ENCODE peak calls at places on chromosome 11, in five cellular contexts. J is Peyer's patch, W is RWPE1, K is PC-3, G is B cell. B is an unnamed sample.

GRCh38 chr11:35112056-35112845 is 26.7 kb upstream of the CD44 start:
- DNase-seq in G (no peak), K (peak; percentile 53), W (peak; percentile 19), J (no peak), B (no peak)

GRCh38 chr11:64839887-64840782 is 4.3 kb downstream of the CDC42BPG start:
- DNase-seq in W (no peak), J (no peak), G (no peak), K (no peak), B (no peak)

GRCh38 chr11:27997344-27997743 is 110.6 kb downstream of the KIF18A start:
- DNase-seq in G (no peak), J (no peak), K (no peak), W (no peak), B (no peak)

GRCh38 chr11:22703040-22703439 is 36.6 kb downstream of the GAS2 start:
- DNase-seq in W (peak; percentile 59), K (peak; percentile 76), G (no peak), J (no peak), B (no peak)

GRCh38 chr11:44008698-44009097 is 39.1 kb upstream of the ACCSL start:
- DNase-seq in G (no peak), J (peak; percentile 26), W (no peak), K (no peak), B (no peak)

GRCh38 chr11:64138413-64138812 is 27.5 kb downstream of the MACROD1 start:
- DNase-seq in K (no peak), G (no peak), W (no peak), J (no peak), B (no peak)

GRCh38 chr11:41579546-41579945 is 120.1 kb upstream of the LRRC4C start:
- DNase-seq in W (peak; percentile 3), G (no peak), K (no peak), J (no peak), B (no peak)

GRCh38 chr11:69994810-69995209 is 83.3 kb upstream of the ANO1 start:
- DNase-seq in K (no peak), J (no peak), W (no peak), G (no peak), B (no peak)

GRCh38 chr11:64800633-64801464 is 2.2 kb downstream of the MAP4K2 start:
- DNase-seq in G (peak; percentile 55), W (no peak), K (no peak), J (no peak), B (no peak)

GRCh38 chr11:79697905-79698304 is 257.1 kb upstream of the TENM4 start:
- DNase-seq in K (no peak), W (no peak), G (no peak), J (no peak), B (no peak)

GRCh38 chr11:22466809-22467208 is 128.6 kb downstream of the SLC17A6 start:
- DNase-seq in W (peak; percentile 95), G (no peak), J (no peak), K (peak; percentile 73), B (no peak)

GRCh38 chr11:69657911-69658605 is 17.1 kb downstream of the LTO1 start:
- DNase-seq in W (no peak), K (no peak), G (no peak), J (no peak), B (no peak)

GRCh38 chr11:107916671-107917241 is 11.5 kb upstream of the RAB39A start:
- DNase-seq in W (no peak), G (peak; percentile 47), J (peak; percentile 55), K (peak; percentile 57), B (peak; percentile 15)

GRCh38 chr11:44773351-44773965 is 46.7 kb downstream of the TSPAN18 start:
- DNase-seq in G (no peak), K (no peak), J (peak; percentile 31), W (no peak), B (no peak)

GRCh38 chr11:121741954-121742361 is 289.2 kb upstream of the SORL1-AS1 start:
- DNase-seq in J (no peak), G (no peak), W (no peak), K (no peak), B (no peak)

GRCh38 chr11:12800032-12800671 is 125.9 kb downstream of the TEAD1 start:
- DNase-seq in G (no peak), W (peak; percentile 80), J (no peak), K (peak; percentile 88), B (no peak)

GRCh38 chr11:3162410-3163240 is 2.5 kb downstream of the OSBPL5 start:
- DNase-seq in K (no peak), G (no peak), J (no peak), W (no peak), B (no peak)

GRCh38 chr11:10900686-10901415 is 43.0 kb upstream of the ZBED5 start:
- DNase-seq in J (no peak), G (no peak), W (peak; percentile 32), K (peak; percentile 64), B (no peak)

GRCh38 chr11:6328321-6328720 is 8.0 kb upstream of the CAVIN3 start:
- DNase-seq in K (no peak), G (no peak), J (no peak), W (no peak), B (no peak)

GRCh38 chr11:83449338-83449913 is 163.3 kb upstream of the CCDC90B start:
- DNase-seq in W (no peak), G (no peak), K (no peak), J (no peak), B (no peak)

GRCh38 chr11:6443269-6444003 is 2.6 kb upstream of the HPX start:
- DNase-seq in W (peak; percentile 46), K (peak; percentile 58), J (peak; percentile 73), G (peak; percentile 70), B (no peak)

GRCh38 chr11:25247336-25247735 is 750.5 kb downstream of the LUZP2 start:
- DNase-seq in J (no peak), W (no peak), K (peak; percentile 51), G (no peak), B (no peak)

GRCh38 chr11:19868871-19869270 is 156.2 kb downstream of the NAV2 start:
- DNase-seq in G (no peak), W (peak; percentile 32), J (no peak), K (no peak), B (no peak)

GRCh38 chr11:27358306-27358705 is 4.7 kb downstream of the CCDC34 start:
- DNase-seq in K (no peak), J (no peak), W (no peak), G (no peak), B (no peak)

GRCh38 chr11:88402192-88402715 is 64.7 kb upstream of the CTSC start:
- DNase-seq in W (no peak), J (no peak), G (no peak), K (peak; percentile 78), B (no peak)

GRCh38 chr11:112795896-112796686 is 165.1 kb upstream of the NCAM1 start:
- DNase-seq in G (no peak), W (no peak), K (no peak), J (no peak), B (no peak)

GRCh38 chr11:72439455-72439854 is 5.1 kb upstream of the CLPB start:
- DNase-seq in W (peak; percentile 40), G (no peak), K (peak; percentile 33), J (no peak), B (no peak)

GRCh38 chr11:72605958-72606357 is 68.3 kb downstream of the PDE2A start:
- DNase-seq in G (no peak), W (no peak), J (no peak), K (no peak), B (no peak)

GRCh38 chr11:17931595-17931994 is 81.3 kb downstream of the SERGEF start:
- DNase-seq in J (no peak), K (no peak), G (no peak), W (no peak), B (no peak)

GRCh38 chr11:72685560-72686480 is 11.6 kb upstream of the PDE2A start:
- DNase-seq in W (no peak), J (no peak), K (no peak), G (no peak), B (no peak)

GRCh38 chr11:17929171-17929570 is 83.7 kb downstream of the SERGEF start:
- DNase-seq in K (no peak), G (no peak), J (no peak), W (no peak), B (no peak)

GRCh38 chr11:68655406-68655805 is 28.9 kb upstream of the GAL start:
- DNase-seq in G (no peak), K (no peak), W (no peak), J (no peak), B (no peak)

GRCh38 chr11:9313648-9314290 is 624 bp downstream of the TMEM41B start:
- DNase-seq in W (peak; percentile 38), G (no peak), J (peak; percentile 53), K (peak; percentile 18), B (no peak)

GRCh38 chr11:13834463-13834862 is 128.1 kb upstream of the SPON1 start:
- DNase-seq in J (no peak), G (no peak), K (peak; percentile 12), W (no peak), B (peak; percentile 12)

GRCh38 chr11:1826552-1827094 is 8.2 kb upstream of the SYT8 start:
- DNase-seq in W (peak; percentile 34), K (peak; percentile 43), J (peak; percentile 41), G (no peak), B (no peak)
- TF ChIP-seq CTCF in W (no peak), K (peak; percentile 51), J (no peak), G (no peak), B (no peak)

GRCh38 chr11:76598426-76598839 is 72.1 kb downstream of the LRRC32 start:
- DNase-seq in W (no peak), K (peak; percentile 59), G (peak; percentile 62), J (peak; percentile 60), B (no peak)
- TF ChIP-seq CTCF in W (no peak), K (peak; percentile 71), G (peak; percentile 70), J (no peak), B (peak; percentile 53)

GRCh38 chr11:123408619-123409455 is 21.2 kb upstream of the GRAMD1B start:
- DNase-seq in W (no peak), J (no peak), G (no peak), K (no peak), B (no peak)

GRCh38 chr11:123406441-123407123 is 23.5 kb upstream of the GRAMD1B start:
- DNase-seq in W (no peak), J (no peak), G (no peak), K (no peak), B (no peak)

GRCh38 chr11:123407996-123408597 is 22.0 kb upstream of the GRAMD1B start:
- DNase-seq in G (no peak), J (no peak), W (no peak), K (no peak), B (no peak)

GRCh38 chr11:123409456-123409801 is 20.6 kb upstream of the GRAMD1B start:
- DNase-seq in G (no peak), W (no peak), J (no peak), K (no peak), B (no peak)

GRCh38 chr11:123407124-123407995 is 22.7 kb upstream of the GRAMD1B start:
- DNase-seq in W (peak; percentile 62), J (peak; percentile 90), G (peak; percentile 32), K (peak; percentile 95), B (peak; percentile 47)
- TF ChIP-seq CTCF in W (peak; percentile 68), J (peak; percentile 33), G (peak; percentile 59), K (peak; percentile 98), B (peak; percentile 75)

DNA sequence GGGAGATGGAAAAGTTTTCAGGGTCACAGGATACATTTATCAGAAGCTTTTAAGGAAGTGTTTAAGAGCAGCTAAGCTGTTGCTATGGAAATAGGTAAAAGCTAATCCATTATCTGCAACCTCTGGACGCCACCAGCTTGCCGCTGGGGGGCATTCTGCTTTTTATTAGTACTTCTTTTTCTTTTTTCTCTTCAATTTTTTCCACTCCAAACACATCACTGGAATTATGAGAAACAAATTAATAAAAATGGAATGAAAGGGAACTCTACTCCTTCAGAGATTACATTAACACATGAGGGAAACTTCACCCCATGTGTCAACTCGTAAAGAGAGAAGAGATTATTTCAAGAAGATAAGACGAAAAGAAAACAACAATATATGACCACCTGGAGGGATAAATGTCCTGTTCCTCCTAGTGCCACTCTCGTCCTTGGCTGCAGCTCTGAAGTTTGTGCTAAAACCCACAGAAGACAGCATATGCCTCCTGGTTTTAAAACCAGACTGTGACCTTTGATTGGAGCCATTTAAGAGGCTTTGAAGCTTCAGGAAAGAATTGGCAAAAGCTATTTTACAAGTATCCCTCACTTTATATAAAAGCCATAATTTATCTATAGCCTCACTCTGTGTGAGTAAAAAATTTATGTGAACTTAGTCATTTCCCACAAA is 972.8 kb downstream of the OPCML start:
- DNase-seq in W (no peak), K (no peak), J (no peak), G (no peak), B (no peak)
- TF ChIP-seq CTCF in W (no peak), K (no peak), J (no peak), G (no peak), B (no peak)

B was measured in progenitor cell of endocrine pancreas.